ENCODE peak calls at places on chromosomes 12 and 14, in four cellular contexts. C is Calu3, L is GM23338, Y is AG09309. S is an unnamed sample.

GRCh38 chr12:39905152-39905551 is 200.7 kb downstream of the SLC2A13 start:
- DNase-seq in C (no peak), L (no peak), Y (peak; percentile 78), S (peak; percentile 47)

GRCh38 chr12:94458882-94459772 is 540 bp downstream of the CEP83 start:
- DNase-seq in C (no peak), L (peak; percentile 40), Y (no peak), S (no peak)

GRCh38 chr12:89432396-89432795 is 80.1 kb upstream of the DUSP6 start:
- DNase-seq in C (no peak), L (no peak), Y (no peak), S (no peak)

GRCh38 chr12:124485371-124485770 is 82.0 kb downstream of the NCOR2 start:
- DNase-seq in C (no peak), L (no peak), Y (no peak), S (no peak)

GRCh38 chr12:38053655-38054464 is 262.7 kb upstream of the ALG10B start:
- DNase-seq in C (peak; percentile 85), L (peak; percentile 71), Y (no peak), S (no peak)

GRCh38 chr12:15601210-15601800 is 187.9 kb downstream of the EPS8 start:
- DNase-seq in C (peak; percentile 35), L (no peak), Y (peak; percentile 21), S (no peak)

GRCh38 chr12:84502907-84503787 is 409.5 kb downstream of the SLC6A15 start:
- DNase-seq in C (peak; percentile 63), L (peak; percentile 87), Y (peak; percentile 37), S (no peak)

GRCh38 chr12:56836317-56836716 is 73.2 kb downstream of the HSD17B6 start:
- DNase-seq in C (peak; percentile 5), L (no peak), Y (no peak), S (no peak)

GRCh38 chr12:50517456-50518048 is 12.8 kb downstream of the DIP2B start:
- DNase-seq in C (no peak), L (no peak), Y (no peak), S (no peak)

GRCh38 chr14:90281766-90282165 is 25.4 kb downstream of the PSMC1 start:
- DNase-seq in C (no peak), L (no peak), Y (no peak), S (no peak)

GRCh38 chr12:29732211-29732992 is 51.3 kb downstream of the TMTC1 start:
- DNase-seq in C (no peak), L (no peak), Y (no peak), S (no peak)

GRCh38 chr14:51547260-51547659 is 104.5 kb upstream of the FRMD6 start:
- DNase-seq in C (peak; percentile 25), L (no peak), Y (peak; percentile 97), S (peak; percentile 94)

GRCh38 chr14:31286456-31287293 is 79.1 kb upstream of the HECTD1 start:
- DNase-seq in C (no peak), L (peak; percentile 57), Y (no peak), S (no peak)

GRCh38 chr14:99271951-99272668 is at the start of gene BCL11B:
- DNase-seq in C (peak; percentile 70), L (peak; percentile 92), Y (peak; percentile 16), S (peak; percentile 19)

GRCh38 chr12:121718653-121719239 is 6.2 kb downstream of the TMEM120B start:
- DNase-seq in C (no peak), L (no peak), Y (no peak), S (no peak)

GRCh38 chr12:6072302-6072752 is 52.1 kb downstream of the VWF start:
- DNase-seq in C (no peak), L (no peak), Y (no peak), S (no peak)
- TF ChIP-seq CTCF in C (no peak), L (peak; percentile 8), Y (peak; percentile 30), S (peak; percentile 25)

DNA sequence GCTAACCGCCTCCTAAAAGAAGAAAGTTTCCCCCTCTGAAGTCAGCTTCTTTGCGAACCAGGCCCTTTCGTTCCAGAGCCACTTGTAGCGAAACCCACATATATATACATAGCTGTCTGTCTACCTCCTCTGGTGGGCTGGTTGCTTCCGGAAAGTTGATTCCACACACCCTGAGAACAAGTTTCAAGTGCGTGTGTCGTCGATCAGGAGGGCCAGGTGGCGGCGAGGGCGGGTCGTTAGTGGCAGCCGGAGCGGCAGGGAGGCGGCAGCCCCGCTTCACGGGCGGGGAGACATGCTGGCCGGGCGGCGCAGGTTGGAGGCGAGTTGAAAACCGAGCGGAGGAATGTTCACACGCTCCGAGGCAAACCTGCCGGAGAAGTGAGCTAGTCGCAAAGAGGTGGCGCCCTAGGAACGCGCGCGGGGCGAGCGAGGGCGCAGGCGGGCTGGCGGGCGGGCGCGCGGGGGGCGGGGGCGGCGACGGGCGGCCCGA is 2.6 kb downstream of the PTHLH start:
- DNase-seq in C (peak; percentile 78), L (peak; percentile 87), Y (no peak), S (no peak)
- TF ChIP-seq CTCF in C (no peak), L (peak; percentile 53), Y (peak; percentile 24), S (peak; percentile 15)

DNA sequence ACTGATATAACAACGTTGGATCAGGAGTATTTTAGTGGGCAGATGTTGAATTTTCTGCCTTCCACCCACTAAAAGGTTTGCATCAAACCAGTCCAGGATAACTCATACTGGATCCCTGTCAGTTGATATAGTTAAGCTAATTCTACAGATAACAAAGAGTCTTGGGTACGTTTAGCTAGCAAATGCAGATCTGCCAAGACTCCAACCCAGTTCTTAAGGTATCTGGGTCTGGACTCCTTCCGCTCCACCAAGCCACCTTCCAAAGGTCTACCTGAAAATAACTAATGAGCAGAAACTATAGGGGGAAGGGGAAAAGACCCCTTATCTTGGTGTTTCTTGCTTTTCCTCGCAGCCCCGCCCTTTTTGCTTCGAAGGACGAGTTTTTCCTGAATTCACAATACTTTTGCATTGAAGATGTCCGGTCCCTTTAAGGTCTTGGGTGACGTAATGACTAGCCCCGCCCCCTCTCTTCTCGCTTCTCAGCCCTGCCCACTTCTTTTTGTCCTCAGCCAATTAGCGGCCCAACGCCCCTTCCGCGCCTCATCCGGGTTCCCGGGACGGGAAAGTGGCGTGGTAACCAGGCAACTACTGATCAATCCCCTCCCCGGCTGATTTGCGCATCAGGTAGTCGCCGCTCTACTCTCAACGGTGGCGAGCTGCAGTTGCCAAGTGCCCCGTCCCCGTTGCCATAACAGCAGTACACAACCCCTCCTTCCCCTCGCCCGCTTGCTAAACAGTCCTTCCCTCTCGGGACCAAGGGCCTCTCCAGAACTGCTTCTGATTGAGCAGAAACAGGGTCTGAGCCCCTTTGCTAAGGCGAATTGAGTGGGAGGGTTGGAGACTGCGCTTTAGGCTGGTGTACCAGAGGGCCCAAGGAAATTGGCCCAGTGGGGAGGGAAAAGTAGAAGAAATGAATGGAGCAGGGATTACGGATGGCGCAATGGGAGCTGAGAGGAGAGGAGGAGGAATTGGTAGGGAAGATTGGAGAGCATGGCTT is at the start of gene LRRC23:
- DNase-seq in C (peak; percentile 97), L (peak; percentile 100), Y (peak; percentile 64), S (peak; percentile 82)
- TF ChIP-seq CTCF in C (no peak), L (no peak), Y (no peak), S (no peak)

GRCh38 chr14:65954915-65955314 is 531.3 kb upstream of the CCDC196 start:
- DNase-seq in C (no peak), L (no peak), Y (no peak), S (no peak)

GRCh38 chr14:65959563-65960024 is 526.6 kb upstream of the CCDC196 start:
- DNase-seq in C (no peak), L (no peak), Y (no peak), S (no peak)

GRCh38 chr14:65957631-65958205 is 528.5 kb upstream of the CCDC196 start:
- DNase-seq in C (no peak), L (peak; percentile 34), Y (no peak), S (no peak)

GRCh38 chr14:65961004-65961403 is 525.2 kb upstream of the CCDC196 start:
- DNase-seq in C (peak; percentile 58), L (peak; percentile 87), Y (no peak), S (no peak)

GRCh38 chr14:65958664-65959562 is 527.3 kb upstream of the CCDC196 start:
- DNase-seq in C (no peak), L (peak; percentile 80), Y (no peak), S (no peak)
- TF ChIP-seq CTCF in C (peak; percentile 17), L (peak; percentile 66), Y (peak; percentile 44), S (peak; percentile 33)

GRCh38 chr14:63212209-63212608 is 8.0 kb downstream of the RHOJ start:
- DNase-seq in C (no peak), L (no peak), Y (no peak), S (no peak)
- TF ChIP-seq CTCF in C (no peak), L (no peak), Y (no peak), S (no peak)

DNA sequence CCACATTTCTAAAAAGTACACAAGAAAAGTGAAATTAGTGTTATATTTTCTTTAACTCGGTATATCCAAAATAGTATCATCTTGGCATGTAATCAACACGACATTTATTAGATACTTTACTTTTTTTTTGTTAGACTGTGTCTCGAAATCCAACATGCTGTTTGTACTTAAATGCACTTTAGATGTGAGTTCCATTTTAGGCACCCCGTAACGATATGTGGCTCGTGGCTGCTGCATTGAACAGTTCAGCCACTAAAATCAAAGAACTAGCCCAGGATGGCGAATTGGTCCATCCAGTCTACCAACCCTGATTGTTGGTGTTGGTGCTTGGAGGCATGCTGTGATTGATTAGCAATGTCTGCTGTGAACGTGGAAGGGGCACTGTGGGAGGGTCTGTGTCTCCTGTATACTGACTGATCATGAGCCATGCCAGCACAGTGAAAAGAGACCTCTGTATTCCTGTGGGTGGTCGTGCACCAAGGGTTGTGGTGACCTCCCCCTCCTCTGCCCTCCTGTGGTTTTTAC is 63.1 kb upstream of the DLK1 start:
- DNase-seq in C (no peak), L (no peak), Y (no peak), S (no peak)
- TF ChIP-seq CTCF in C (no peak), L (no peak), Y (no peak), S (no peak)

GRCh38 chr14:66662374-66662773 is 154.4 kb downstream of the GPHN start:
- DNase-seq in C (peak; percentile 39), L (peak; percentile 58), Y (no peak), S (no peak)
- TF ChIP-seq CTCF in C (peak; percentile 45), L (peak; percentile 78), Y (peak; percentile 48), S (peak; percentile 30)

GRCh38 chr14:54562334-54562733 is 4.6 kb upstream of the SAMD4A start:
- DNase-seq in C (no peak), L (no peak), Y (no peak), S (no peak)
- TF ChIP-seq CTCF in C (no peak), L (no peak), Y (no peak), S (no peak)

DNA sequence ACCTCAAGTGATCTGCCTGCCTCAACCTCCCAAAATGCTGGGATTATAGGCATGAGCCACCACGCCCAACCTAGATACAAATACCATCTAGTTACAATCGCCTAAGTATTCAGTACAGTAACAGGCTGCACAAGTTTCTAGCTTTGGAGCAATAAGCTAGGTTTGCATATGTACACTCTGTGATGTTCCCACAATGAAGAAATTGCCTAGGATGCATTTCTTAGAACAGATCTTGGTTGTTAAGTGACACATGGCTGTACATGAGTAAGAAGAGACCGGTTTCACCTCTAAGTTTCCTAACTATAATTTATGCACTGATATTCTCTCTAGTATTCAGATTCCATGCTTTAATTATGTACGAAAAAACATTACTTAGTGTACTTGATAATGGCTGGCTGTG is 5.4 kb upstream of the TUBA1C start:
- DNase-seq in C (no peak), L (no peak), Y (no peak), S (no peak)
- TF ChIP-seq CTCF in C (no peak), L (no peak), Y (no peak), S (no peak)